ENCODE peak calls at places on chromosomes 3 and 15, in four cellular contexts. O, D, G and K are unnamed samples.

GRCh38 chr3:179196098-179196497 is 47.9 kb downstream of the PIK3CA start:
- DNase-seq in O (no peak), D (no peak), G (no peak), K (no peak)

GRCh38 chr3:40845916-40846315 is 321.2 kb downstream of the ZNF621 start:
- DNase-seq in O (no peak), D (no peak), G (no peak), K (no peak)

GRCh38 chr3:126617574-126617973 is 37.4 kb downstream of the TXNRD3 start:
- DNase-seq in O (no peak), D (no peak), G (no peak), K (no peak)

GRCh38 chr3:55416381-55416821 is 70.7 kb downstream of the WNT5A start:
- DNase-seq in O (no peak), D (no peak), G (no peak), K (no peak)

GRCh38 chr3:172746476-172746875 is 4.0 kb upstream of the ECT2 start:
- DNase-seq in O (no peak), D (no peak), G (no peak), K (no peak)

GRCh38 chr15:62658498-62658897 is 384.0 kb upstream of the TPM1 start:
- DNase-seq in O (no peak), D (no peak), G (no peak), K (peak)

GRCh38 chr15:72197045-72197459 is 535 bp downstream of the GRAMD2A start:
- DNase-seq in O (peak), D (no peak), G (no peak), K (no peak)

GRCh38 chr3:150737874-150738679 is 24.9 kb downstream of the SIAH2 start:
- DNase-seq in O (no peak), D (no peak), G (no peak), K (no peak)

GRCh38 chr3:55554621-55555020 is 67.5 kb upstream of the WNT5A start:
- DNase-seq in O (peak), D (no peak), G (no peak), K (no peak)

GRCh38 chr15:62524848-62525247 is 359.8 kb upstream of the C2CD4B start:
- DNase-seq in O (no peak), D (no peak), G (no peak), K (no peak)

GRCh38 chr15:98312913-98313312 is 335.4 kb upstream of the IGF1R start:
- DNase-seq in O (no peak), D (no peak), G (no peak), K (no peak)

GRCh38 chr3:181896605-181897004 is 184.9 kb downstream of the SOX2 start:
- DNase-seq in O (no peak), D (no peak), G (no peak), K (no peak)

GRCh38 chr3:101144080-101144479 is 150.9 kb upstream of the ABI3BP start:
- DNase-seq in O (no peak), D (no peak), G (no peak), K (no peak)